ENCODE peak calls at places on chromosomes 2 and 18, in four cellular contexts. One of them, this sample, is unnamed.

GRCh38 chr2:209986405-209986804 is 16.0 kb upstream of the RPE start:
- DNase-seq in psoas muscle: no peak
- DNase-seq in astrocyte: peak
- DNase-seq in GM12865: no peak
- DNase-seq in this sample: no peak

GRCh38 chr2:239496700-239497099 is 95.9 kb upstream of the HDAC4 start:
- DNase-seq in psoas muscle: no peak
- DNase-seq in astrocyte: no peak
- DNase-seq in GM12865: peak
- DNase-seq in this sample: no peak

GRCh38 chr2:78541088-78541450 is 484.4 kb upstream of the REG3G start:
- DNase-seq in psoas muscle: no peak
- DNase-seq in astrocyte: no peak
- DNase-seq in GM12865: no peak
- DNase-seq in this sample: no peak

GRCh38 chr18:5066380-5066977 is 130.6 kb downstream of the AKAIN1 start:
- DNase-seq in psoas muscle: no peak
- DNase-seq in astrocyte: no peak
- DNase-seq in GM12865: peak
- DNase-seq in this sample: no peak

GRCh38 chr18:50079571-50080295 is 115.2 kb downstream of the MYO5B start:
- DNase-seq in psoas muscle: peak
- DNase-seq in astrocyte: no peak
- DNase-seq in GM12865: no peak
- DNase-seq in this sample: no peak

GRCh38 chr2:163878718-163879117 is 142.9 kb upstream of the FIGN start:
- DNase-seq in psoas muscle: peak
- DNase-seq in astrocyte: no peak
- DNase-seq in GM12865: peak
- DNase-seq in this sample: peak

GRCh38 chr2:174342600-174343342 is 8.0 kb downstream of the SP9 start:
- DNase-seq in psoas muscle: no peak
- DNase-seq in astrocyte: no peak
- DNase-seq in GM12865: no peak
- DNase-seq in this sample: peak

GRCh38 chr2:231308631-231309414 is 86.7 kb upstream of the B3GNT7 start:
- DNase-seq in psoas muscle: no peak
- DNase-seq in astrocyte: peak
- DNase-seq in GM12865: no peak
- DNase-seq in this sample: no peak

GRCh38 chr2:120874401-120874821 is 138.7 kb downstream of the GLI2 start:
- DNase-seq in psoas muscle: no peak
- DNase-seq in astrocyte: no peak
- DNase-seq in GM12865: no peak
- DNase-seq in this sample: no peak

GRCh38 chr2:113216891-113217454 is 43.2 kb downstream of the PSD4 start:
- DNase-seq in psoas muscle: no peak
- DNase-seq in astrocyte: no peak
- DNase-seq in GM12865: no peak
- DNase-seq in this sample: no peak

GRCh38 chr2:237674731-237675276 is 47.4 kb downstream of the LRRFIP1 start:
- DNase-seq in psoas muscle: peak
- DNase-seq in astrocyte: peak
- DNase-seq in GM12865: peak
- DNase-seq in this sample: peak

GRCh38 chr2:12457831-12458230 is 258.9 kb upstream of the TRIB2 start:
- DNase-seq in psoas muscle: no peak
- DNase-seq in astrocyte: peak
- DNase-seq in GM12865: no peak
- DNase-seq in this sample: no peak

GRCh38 chr2:158518083-158518482 is 61.3 kb downstream of the PKP4 start:
- DNase-seq in psoas muscle: no peak
- DNase-seq in astrocyte: no peak
- DNase-seq in GM12865: no peak
- DNase-seq in this sample: no peak

GRCh38 chr2:239445771-239446524 is 45.1 kb upstream of the HDAC4 start:
- DNase-seq in psoas muscle: no peak
- DNase-seq in astrocyte: peak
- DNase-seq in GM12865: no peak
- DNase-seq in this sample: no peak

GRCh38 chr2:114025030-114025429 is 135.1 kb downstream of the ACTR3 start:
- DNase-seq in psoas muscle: no peak
- DNase-seq in astrocyte: no peak
- DNase-seq in GM12865: no peak
- DNase-seq in this sample: no peak

GRCh38 chr2:175309799-175310198 is 128.3 kb upstream of the ATP5MC3 start:
- DNase-seq in psoas muscle: no peak
- DNase-seq in astrocyte: peak
- DNase-seq in GM12865: peak
- DNase-seq in this sample: peak

GRCh38 chr2:239163306-239164070 is 237.3 kb downstream of the HDAC4 start:
- DNase-seq in psoas muscle: peak
- DNase-seq in astrocyte: no peak
- DNase-seq in GM12865: no peak
- DNase-seq in this sample: no peak

GRCh38 chr18:12031836-12032235 is 50.5 kb downstream of the IMPA2 start:
- DNase-seq in psoas muscle: peak
- DNase-seq in astrocyte: peak
- DNase-seq in GM12865: no peak
- DNase-seq in this sample: no peak

GRCh38 chr2:127862228-127862627 is 4.3 kb upstream of the POLR2D start:
- DNase-seq in psoas muscle: no peak
- DNase-seq in astrocyte: no peak
- DNase-seq in GM12865: no peak
- DNase-seq in this sample: no peak

GRCh38 chr2:127865926-127866325 is 8.0 kb upstream of the POLR2D start:
- DNase-seq in psoas muscle: no peak
- DNase-seq in astrocyte: no peak
- DNase-seq in GM12865: no peak
- DNase-seq in this sample: no peak

GRCh38 chr2:127859712-127860085 is 1.7 kb upstream of the POLR2D start:
- DNase-seq in psoas muscle: no peak
- DNase-seq in astrocyte: no peak
- DNase-seq in GM12865: peak
- DNase-seq in this sample: peak

GRCh38 chr2:127864877-127865276 is 6.9 kb upstream of the POLR2D start:
- DNase-seq in psoas muscle: no peak
- DNase-seq in astrocyte: no peak
- DNase-seq in GM12865: no peak
- DNase-seq in this sample: no peak
- TF ChIP-seq CTCF in psoas muscle: no peak
- TF ChIP-seq CTCF in astrocyte: no peak
- TF ChIP-seq CTCF in GM12865: peak
- TF ChIP-seq CTCF in this sample: peak

DNA sequence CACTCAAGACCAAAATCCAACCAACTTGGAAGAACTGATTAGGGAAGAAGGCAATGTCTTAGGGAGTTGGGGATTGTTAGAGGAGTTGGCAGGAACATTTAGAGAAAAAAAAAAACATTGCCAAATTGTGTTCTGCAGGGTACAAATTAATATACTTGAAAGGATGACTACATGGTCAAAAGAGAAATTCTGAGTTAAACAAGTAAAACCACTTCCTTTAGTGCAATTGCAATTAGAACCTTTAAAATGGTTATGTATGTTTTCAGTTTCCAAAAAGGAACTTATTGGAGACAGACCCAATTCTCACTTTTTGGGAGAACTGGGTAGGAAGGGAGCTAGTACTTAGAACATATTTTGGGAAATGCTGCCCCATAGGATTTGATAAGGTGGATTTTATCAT is 137.9 kb downstream of the GPD2 start:
- DNase-seq in psoas muscle: no peak
- DNase-seq in astrocyte: no peak
- DNase-seq in GM12865: no peak
- DNase-seq in this sample: no peak
- TF ChIP-seq CTCF in psoas muscle: no peak
- TF ChIP-seq CTCF in astrocyte: no peak
- TF ChIP-seq CTCF in GM12865: no peak
- TF ChIP-seq CTCF in this sample: no peak

DNA sequence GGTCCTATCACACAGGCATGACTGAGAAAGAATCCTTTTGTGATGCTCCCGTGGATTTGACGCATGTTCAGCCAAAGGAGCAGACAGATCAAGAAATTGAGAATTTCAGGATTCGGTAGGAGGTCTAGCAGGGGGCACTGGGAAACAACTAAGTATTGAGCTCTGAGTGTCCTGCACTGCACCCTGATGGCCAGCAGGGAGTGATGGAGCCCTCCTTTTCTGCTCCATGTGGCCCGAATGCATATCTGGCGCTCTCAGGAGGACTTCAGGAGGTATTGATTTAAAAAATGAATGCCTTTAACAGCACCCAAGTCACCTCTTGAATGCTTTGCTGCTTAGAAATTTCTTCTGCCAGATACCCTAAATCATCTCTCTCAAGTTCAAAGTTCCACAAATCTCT is 58.0 kb downstream of the ZNF519 start:
- DNase-seq in psoas muscle: no peak
- DNase-seq in astrocyte: no peak
- DNase-seq in GM12865: peak
- DNase-seq in this sample: no peak
- TF ChIP-seq CTCF in psoas muscle: no peak
- TF ChIP-seq CTCF in astrocyte: no peak
- TF ChIP-seq CTCF in GM12865: peak
- TF ChIP-seq CTCF in this sample: peak

GRCh38 chr2:170307052-170307451 is 129.1 kb downstream of the MYO3B start:
- DNase-seq in psoas muscle: no peak
- DNase-seq in astrocyte: no peak
- DNase-seq in GM12865: no peak
- DNase-seq in this sample: no peak
- TF ChIP-seq CTCF in psoas muscle: no peak
- TF ChIP-seq CTCF in astrocyte: no peak
- TF ChIP-seq CTCF in GM12865: no peak
- TF ChIP-seq CTCF in this sample: no peak

GRCh38 chr18:51668101-51668500 is 470.6 kb upstream of the MEX3C start:
- DNase-seq in psoas muscle: peak
- DNase-seq in astrocyte: peak
- DNase-seq in GM12865: peak
- DNase-seq in this sample: peak
- TF ChIP-seq CTCF in psoas muscle: peak
- TF ChIP-seq CTCF in astrocyte: peak
- TF ChIP-seq CTCF in GM12865: peak
- TF ChIP-seq CTCF in this sample: peak

GRCh38 chr2:51734115-51734514 is 702.2 kb upstream of the NRXN1 start:
- DNase-seq in psoas muscle: no peak
- DNase-seq in astrocyte: peak
- DNase-seq in GM12865: no peak
- DNase-seq in this sample: no peak
- TF ChIP-seq CTCF in psoas muscle: no peak
- TF ChIP-seq CTCF in astrocyte: no peak
- TF ChIP-seq CTCF in GM12865: no peak
- TF ChIP-seq CTCF in this sample: no peak

DNA sequence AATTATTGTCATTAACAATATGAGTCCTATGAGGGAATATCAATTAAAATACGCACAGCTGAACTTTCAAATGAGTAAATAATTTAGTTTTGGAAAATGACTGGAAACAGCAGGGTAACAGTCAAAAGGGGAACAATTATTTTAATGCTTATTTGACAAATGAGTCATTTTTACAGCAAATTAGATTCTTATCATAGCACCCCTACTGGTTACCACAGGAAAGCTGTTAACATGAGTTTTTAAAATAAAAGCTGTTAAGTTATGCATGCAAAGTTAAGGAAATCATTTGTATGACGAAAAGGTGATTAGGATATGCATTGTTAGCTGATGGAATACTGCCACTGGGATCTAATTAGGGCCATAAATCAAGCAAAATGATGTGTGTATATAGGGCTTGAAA is 435.1 kb upstream of the MEIS1 start:
- DNase-seq in psoas muscle: no peak
- DNase-seq in astrocyte: no peak
- DNase-seq in GM12865: no peak
- DNase-seq in this sample: no peak
- TF ChIP-seq CTCF in psoas muscle: no peak
- TF ChIP-seq CTCF in astrocyte: peak
- TF ChIP-seq CTCF in GM12865: no peak
- TF ChIP-seq CTCF in this sample: no peak

DNA sequence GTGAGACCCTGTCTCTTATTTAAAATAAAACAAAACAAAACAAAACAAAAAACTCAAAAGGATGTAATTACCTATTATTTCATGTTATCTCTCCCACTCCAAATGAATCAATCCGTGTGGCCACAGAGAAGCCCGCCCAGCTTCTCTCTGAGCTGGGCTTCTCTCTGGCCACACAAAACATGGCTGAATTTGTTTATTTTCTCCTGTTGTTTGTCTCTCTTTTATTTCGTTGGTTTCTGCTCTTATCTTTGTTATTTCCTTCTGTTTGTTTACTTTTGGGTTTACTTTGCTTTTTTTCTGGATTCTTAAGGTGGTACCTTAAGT is 1.5 kb upstream of the TRABD2A start:
- DNase-seq in psoas muscle: no peak
- DNase-seq in astrocyte: no peak
- DNase-seq in GM12865: no peak
- DNase-seq in this sample: no peak
- TF ChIP-seq CTCF in psoas muscle: no peak
- TF ChIP-seq CTCF in astrocyte: no peak
- TF ChIP-seq CTCF in GM12865: no peak
- TF ChIP-seq CTCF in this sample: no peak

This sample was measured in GM13977.